ENCODE peak calls at places on chromosomes 4 and X, in ten cellular contexts. E is fibroblast of mammary gland, A is astrocyte of the spinal cord, U is BE2C, S is Caco-2, T is HFFc6, L is GM23338, X is A549, G is endothelial cell of umbilical vein, Z is H9. J is an unnamed sample.

GRCh38 chr4:26434030-26434639 is 56.1 kb downstream of the CCKAR start:
- DNase-seq in Z (no peak), G (no peak), T (no peak), L (no peak), X (no peak), S (no peak), U (no peak), A (no peak), E (peak; percentile 46), J (no peak)

GRCh38 chrX:63930140-63930539 is 145.1 kb upstream of the ARHGEF9 start:
- DNase-seq in Z (peak; percentile 41), A (no peak), T (peak; percentile 17), U (no peak), L (peak; percentile 61), S (peak; percentile 1), G (no peak), X (peak; percentile 20), E (peak; percentile 3), J (no peak)

GRCh38 chr4:153447175-153447887 is 18.8 kb upstream of the TMEM131L start:
- DNase-seq in Z (no peak), A (peak; percentile 45), U (no peak), G (no peak), E (peak; percentile 87), T (no peak), X (no peak), S (no peak), L (no peak), J (no peak)

GRCh38 chr4:186642530-186642929 is 81.1 kb downstream of the FAT1 start:
- DNase-seq in T (no peak), Z (no peak), X (no peak), A (no peak), E (no peak), L (no peak), U (no peak), G (no peak), S (no peak), J (no peak)

GRCh38 chr4:8428288-8429097 is 12.0 kb downstream of the ACOX3 start:
- DNase-seq in Z (peak; percentile 92), X (peak; percentile 77), U (peak; percentile 96), E (peak; percentile 76), S (peak; percentile 95), T (peak; percentile 83), L (peak; percentile 91), A (peak; percentile 85), G (peak; percentile 85), J (peak; percentile 97)

GRCh38 chr4:25406081-25406692 is 29.1 kb downstream of the ANAPC4 start:
- DNase-seq in T (peak; percentile 0), E (peak; percentile 56), S (no peak), G (no peak), U (no peak), L (no peak), X (no peak), Z (no peak), A (peak; percentile 46), J (no peak)

GRCh38 chr4:20538922-20539321 is 161.3 kb upstream of the PACRGL start:
- DNase-seq in X (no peak), E (no peak), Z (no peak), A (no peak), L (no peak), S (no peak), U (no peak), T (no peak), G (no peak), J (no peak)

GRCh38 chr4:27084685-27085356 is 224.2 kb downstream of the STIM2 start:
- DNase-seq in A (peak; percentile 34), T (no peak), L (peak; percentile 76), Z (peak; percentile 74), U (peak; percentile 55), S (no peak), G (peak; percentile 39), X (no peak), E (peak; percentile 21), J (peak; percentile 77)

GRCh38 chrX:100410901-100411801 is 1.1 kb upstream of the PCDH19 start:
- DNase-seq in S (no peak), Z (peak; percentile 35), E (no peak), T (no peak), A (no peak), X (no peak), L (peak; percentile 10), G (peak; percentile 7), U (peak; percentile 30), J (peak; percentile 43)

GRCh38 chrX:17738002-17738713 is 865 bp downstream of the SCML1 start:
- DNase-seq in T (peak; percentile 20), U (peak; percentile 55), X (peak; percentile 37), S (peak; percentile 50), A (peak; percentile 32), L (peak; percentile 46), Z (peak; percentile 41), E (peak; percentile 29), G (peak; percentile 30), J (peak; percentile 28)

GRCh38 chrX:87900320-87900908 is 382.8 kb downstream of the KLHL4 start:
- DNase-seq in T (no peak), G (no peak), X (peak; percentile 8), U (no peak), S (no peak), Z (no peak), L (peak; percentile 1), A (no peak), E (no peak), J (no peak)

GRCh38 chrX:70208479-70208878 is 26.0 kb upstream of the AWAT1 start:
- DNase-seq in X (no peak), S (no peak), L (no peak), U (no peak), Z (no peak), E (peak; percentile 18), T (no peak), G (no peak), A (peak; percentile 29), J (no peak)

GRCh38 chrX:69173906-69174305 is 8.7 kb upstream of the PJA1 start:
- DNase-seq in A (no peak), G (no peak), U (no peak), X (no peak), Z (peak; percentile 33), S (no peak), T (no peak), E (no peak), L (peak; percentile 63), J (peak; percentile 32)

GRCh38 chrX:9420513-9420912 is 44.3 kb upstream of the TBL1X start:
- DNase-seq in Z (no peak), G (no peak), S (no peak), U (no peak), E (no peak), X (no peak), T (no peak), A (no peak), L (peak; percentile 12), J (no peak)

GRCh38 chr4:67735325-67735724 is 18.9 kb downstream of the GNRHR start:
- DNase-seq in U (no peak), G (no peak), X (no peak), E (no peak), L (no peak), A (no peak), Z (no peak), S (no peak), T (no peak), J (no peak)

GRCh38 chrX:53281321-53281822 is at the start of gene IQSEC2:
- DNase-seq in G (peak; percentile 77), X (peak; percentile 79), T (peak; percentile 63), E (peak; percentile 81), L (peak; percentile 59), U (peak; percentile 36), Z (peak; percentile 67), A (peak; percentile 85), S (peak; percentile 20), J (no peak)

GRCh38 chr4:28229092-28229491 is 1368.5 kb downstream of the STIM2 start:
- DNase-seq in G (no peak), Z (no peak), A (peak; percentile 40), S (no peak), L (peak; percentile 47), X (peak; percentile 14), E (peak; percentile 86), U (no peak), T (peak; percentile 47), J (no peak)

GRCh38 chrX:63330681-63331080 is 20.5 kb downstream of the SPIN4 start:
- DNase-seq in S (no peak), L (no peak), E (peak; percentile 3), T (no peak), A (no peak), G (no peak), Z (no peak), X (peak; percentile 23), U (no peak), J (no peak)

GRCh38 chrX:56281789-56282188 is 49.6 kb downstream of the KLF8 start:
- DNase-seq in S (peak; percentile 9), E (peak; percentile 23), A (peak; percentile 4), X (peak; percentile 40), L (peak; percentile 21), T (peak; percentile 0), Z (no peak), U (no peak), G (peak; percentile 20), J (no peak)
- TF ChIP-seq CTCF in S (peak; percentile 19), E (peak; percentile 16), A (no peak), X (peak; percentile 34), L (peak; percentile 23), T (peak; percentile 28), Z (peak; percentile 23), U (peak; percentile 32), G (no peak), J (no peak)

GRCh38 chr4:70372760-70373159 is 10.2 kb upstream of the SMR3B start:
- DNase-seq in L (no peak), T (no peak), A (no peak), E (no peak), U (no peak), G (no peak), S (no peak), Z (no peak), X (no peak), J (no peak)
- TF ChIP-seq CTCF in L (no peak), T (no peak), A (no peak), E (no peak), U (no peak), G (no peak), S (no peak), Z (no peak), X (no peak), J (no peak)

GRCh38 chr4:137980641-137981040 is 261.5 kb downstream of the SLC7A11 start:
- DNase-seq in E (no peak), Z (no peak), L (peak; percentile 6), S (no peak), A (no peak), X (peak; percentile 16), G (no peak), U (no peak), T (no peak), J (no peak)

DNA sequence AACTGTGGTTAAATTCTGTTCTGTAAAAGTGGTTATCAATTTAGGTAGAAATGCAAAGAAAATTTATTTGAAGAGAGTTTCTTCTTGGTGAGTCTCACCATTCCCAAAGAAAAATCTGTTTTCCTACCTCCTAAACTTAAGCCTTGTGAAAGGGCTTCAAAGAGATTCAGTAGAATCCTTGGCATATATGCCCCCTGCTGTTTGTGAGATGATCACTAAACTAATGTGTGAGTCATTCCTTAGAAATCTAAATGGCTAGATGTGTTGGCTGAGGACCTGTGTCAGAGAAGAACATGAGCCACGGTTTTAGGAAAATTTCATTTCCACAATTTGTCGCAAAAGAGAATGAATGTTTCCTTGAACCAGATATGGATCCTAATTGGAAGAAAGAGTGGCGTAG is 260.9 kb downstream of the SLC7A11 start:
- DNase-seq in L (no peak), Z (no peak), E (peak; percentile 68), A (peak; percentile 60), S (no peak), X (peak; percentile 11), T (peak; percentile 70), U (no peak), G (no peak), J (no peak)
- TF ChIP-seq CTCF in L (no peak), Z (no peak), E (peak; percentile 40), A (no peak), S (no peak), X (no peak), T (peak; percentile 69), U (peak; percentile 20), G (no peak), J (no peak)

GRCh38 chr4:112523008-112523440 is 7.0 kb upstream of the NEUROG2 start:
- DNase-seq in G (peak; percentile 49), T (no peak), E (peak; percentile 43), A (peak; percentile 45), L (peak; percentile 81), X (peak; percentile 22), Z (peak; percentile 85), U (peak; percentile 72), S (no peak), J (peak; percentile 73)
- TF ChIP-seq CTCF in G (peak; percentile 27), T (no peak), E (no peak), A (peak; percentile 38), L (peak; percentile 45), X (no peak), Z (peak; percentile 44), U (peak; percentile 51), S (no peak), J (no peak)